ENCODE peak calls at places on chromosomes 12 and 14, in four cellular contexts. One of them, this sample, is unnamed.

GRCh38 chr14:81400202-81400678 is at the start of gene STON2:
- DNase-seq in mammary epithelial cell: peak; percentile 98
- DNase-seq in SK-N-SH: no peak
- DNase-seq in GM23248: peak; percentile 68
- DNase-seq in this sample: no peak

GRCh38 chr12:101361455-101361854 is 46.1 kb downstream of the ARL1 start:
- DNase-seq in mammary epithelial cell: no peak
- DNase-seq in SK-N-SH: no peak
- DNase-seq in GM23248: no peak
- DNase-seq in this sample: no peak

GRCh38 chr14:103510311-103511021 is 12.2 kb downstream of the CKB start:
- DNase-seq in SK-N-SH: no peak
- DNase-seq in GM23248: no peak
- DNase-seq in mammary epithelial cell: no peak
- DNase-seq in this sample: no peak

GRCh38 chr14:55588259-55588699 is 8.3 kb downstream of the KTN1 start:
- DNase-seq in GM23248: peak; percentile 79
- DNase-seq in mammary epithelial cell: peak; percentile 48
- DNase-seq in SK-N-SH: no peak
- DNase-seq in this sample: no peak

GRCh38 chr14:82313889-82314288 is 780.2 kb upstream of the SEL1L start:
- DNase-seq in mammary epithelial cell: no peak
- DNase-seq in GM23248: no peak
- DNase-seq in SK-N-SH: no peak
- DNase-seq in this sample: no peak

GRCh38 chr12:12398026-12398859 is 41.4 kb downstream of the BORCS5 start:
- DNase-seq in GM23248: peak; percentile 98
- DNase-seq in SK-N-SH: no peak
- DNase-seq in mammary epithelial cell: peak; percentile 90
- DNase-seq in this sample: no peak

GRCh38 chr14:97180304-97181200 is 383.4 kb downstream of the VRK1 start:
- DNase-seq in GM23248: peak; percentile 91
- DNase-seq in SK-N-SH: no peak
- DNase-seq in mammary epithelial cell: no peak
- DNase-seq in this sample: peak; percentile 59

GRCh38 chr12:25985296-25985992 is 27.0 kb downstream of the RASSF8 start:
- DNase-seq in mammary epithelial cell: no peak
- DNase-seq in GM23248: no peak
- DNase-seq in SK-N-SH: no peak
- DNase-seq in this sample: no peak

GRCh38 chr12:4214912-4215861 is 58.4 kb upstream of the CCND2 start:
- DNase-seq in GM23248: no peak
- DNase-seq in mammary epithelial cell: no peak
- DNase-seq in SK-N-SH: no peak
- DNase-seq in this sample: peak; percentile 72

GRCh38 chr14:37194698-37195097 is 3.0 kb upstream of the MIPOL1 start:
- DNase-seq in GM23248: no peak
- DNase-seq in mammary epithelial cell: no peak
- DNase-seq in SK-N-SH: no peak
- DNase-seq in this sample: no peak
- H3K4me2 ChIP-seq in GM23248: no peak overlapping the region
- H3K4me2 ChIP-seq in mammary epithelial cell: no peak overlapping the region
- H3K4me2 ChIP-seq in SK-N-SH: no peak overlapping the region
- H3K4me2 ChIP-seq in this sample: no peak overlapping the region

GRCh38 chr12:50563434-50563787 is 58.6 kb downstream of the DIP2B start:
- DNase-seq in GM23248: no peak
- DNase-seq in SK-N-SH: no peak
- DNase-seq in mammary epithelial cell: no peak
- DNase-seq in this sample: no peak

GRCh38 chr12:50564948-50565297 is 60.1 kb downstream of the DIP2B start:
- DNase-seq in GM23248: no peak
- DNase-seq in mammary epithelial cell: no peak
- DNase-seq in SK-N-SH: no peak
- DNase-seq in this sample: no peak

GRCh38 chr12:50566066-50566465 is 61.3 kb downstream of the DIP2B start:
- DNase-seq in SK-N-SH: no peak
- DNase-seq in mammary epithelial cell: no peak
- DNase-seq in GM23248: no peak
- DNase-seq in this sample: no peak

GRCh38 chr12:50564240-50564947 is 59.6 kb downstream of the DIP2B start:
- DNase-seq in GM23248: peak; percentile 35
- DNase-seq in mammary epithelial cell: no peak
- DNase-seq in SK-N-SH: no peak
- DNase-seq in this sample: no peak

GRCh38 chr12:50562485-50563433 is 58.0 kb downstream of the DIP2B start:
- DNase-seq in mammary epithelial cell: no peak
- DNase-seq in SK-N-SH: no peak
- DNase-seq in GM23248: no peak
- DNase-seq in this sample: no peak
- H3K79me2 ChIP-seq in mammary epithelial cell: peaks cover 82% of the 10 kb centered on the region
- H3K79me2 ChIP-seq in SK-N-SH: peaks cover 56% of the 10 kb centered on the region
- H3K79me2 ChIP-seq in GM23248: peaks cover 97% of the 10 kb centered on the region
- H3K79me2 ChIP-seq in this sample: peaks cover 91% of the 10 kb centered on the region

DNA sequence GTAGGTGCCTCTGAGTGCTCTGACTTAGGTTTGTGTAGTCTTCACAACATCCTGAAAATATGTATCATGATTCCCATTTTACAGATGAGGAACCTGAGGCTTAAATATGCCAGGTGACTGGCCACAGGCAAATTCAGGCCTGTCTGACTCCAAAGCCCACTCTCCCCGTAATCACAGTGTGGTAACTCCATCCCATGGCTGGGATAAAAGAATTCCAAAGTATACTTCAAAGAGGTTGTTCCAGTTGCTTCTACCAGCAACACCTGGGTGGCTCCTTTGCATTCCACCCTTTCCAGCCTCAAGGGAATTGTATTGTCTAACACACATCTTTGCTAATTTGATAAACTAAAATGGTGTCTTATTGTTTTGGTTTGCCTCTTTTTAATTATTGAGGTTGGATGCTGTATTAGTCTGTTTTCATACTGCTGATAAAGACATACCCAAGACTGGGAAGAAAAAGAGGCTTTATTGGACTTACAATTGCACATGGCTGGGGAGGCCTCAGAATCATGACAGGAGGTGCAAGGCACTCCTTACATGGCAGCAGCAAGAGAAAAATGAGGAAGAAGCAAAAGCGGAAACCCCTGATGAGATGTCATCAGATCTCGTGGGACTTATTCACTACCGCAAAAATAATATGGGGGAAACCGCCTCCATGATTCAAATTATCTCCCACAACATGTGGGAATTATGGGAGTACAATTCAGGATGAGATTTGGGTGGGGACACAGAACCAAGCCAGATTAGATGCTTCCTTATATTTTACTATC is 9.9 kb upstream of the CHST11 start:
- DNase-seq in mammary epithelial cell: no peak
- DNase-seq in GM23248: no peak
- DNase-seq in SK-N-SH: no peak
- DNase-seq in this sample: peak; percentile 54
- H3K4me2 ChIP-seq in mammary epithelial cell: no peak overlapping the region
- H3K4me2 ChIP-seq in GM23248: no peak overlapping the region
- H3K4me2 ChIP-seq in SK-N-SH: no peak overlapping the region
- H3K4me2 ChIP-seq in this sample: no peak overlapping the region

GRCh38 chr12:2960996-2961616 is 1.9 kb downstream of the TEAD4 start:
- DNase-seq in GM23248: peak; percentile 24
- DNase-seq in mammary epithelial cell: no peak
- DNase-seq in SK-N-SH: no peak
- DNase-seq in this sample: no peak
- H3K79me2 ChIP-seq in GM23248: peaks cover 36% of the 10 kb centered on the region
- H3K79me2 ChIP-seq in mammary epithelial cell: peaks cover 56% of the 10 kb centered on the region
- H3K79me2 ChIP-seq in SK-N-SH: peaks cover 55% of the 10 kb centered on the region
- H3K79me2 ChIP-seq in this sample: no peaks in the 10 kb centered on the region

GRCh38 chr14:87566986-87567385 is 426.0 kb downstream of the GALC start:
- DNase-seq in SK-N-SH: no peak
- DNase-seq in mammary epithelial cell: no peak
- DNase-seq in GM23248: peak; percentile 3
- DNase-seq in this sample: no peak
- H3K4me2 ChIP-seq in SK-N-SH: no peak overlapping the region
- H3K4me2 ChIP-seq in mammary epithelial cell: no peak overlapping the region
- H3K4me2 ChIP-seq in GM23248: no peak overlapping the region
- H3K4me2 ChIP-seq in this sample: no peak overlapping the region

DNA sequence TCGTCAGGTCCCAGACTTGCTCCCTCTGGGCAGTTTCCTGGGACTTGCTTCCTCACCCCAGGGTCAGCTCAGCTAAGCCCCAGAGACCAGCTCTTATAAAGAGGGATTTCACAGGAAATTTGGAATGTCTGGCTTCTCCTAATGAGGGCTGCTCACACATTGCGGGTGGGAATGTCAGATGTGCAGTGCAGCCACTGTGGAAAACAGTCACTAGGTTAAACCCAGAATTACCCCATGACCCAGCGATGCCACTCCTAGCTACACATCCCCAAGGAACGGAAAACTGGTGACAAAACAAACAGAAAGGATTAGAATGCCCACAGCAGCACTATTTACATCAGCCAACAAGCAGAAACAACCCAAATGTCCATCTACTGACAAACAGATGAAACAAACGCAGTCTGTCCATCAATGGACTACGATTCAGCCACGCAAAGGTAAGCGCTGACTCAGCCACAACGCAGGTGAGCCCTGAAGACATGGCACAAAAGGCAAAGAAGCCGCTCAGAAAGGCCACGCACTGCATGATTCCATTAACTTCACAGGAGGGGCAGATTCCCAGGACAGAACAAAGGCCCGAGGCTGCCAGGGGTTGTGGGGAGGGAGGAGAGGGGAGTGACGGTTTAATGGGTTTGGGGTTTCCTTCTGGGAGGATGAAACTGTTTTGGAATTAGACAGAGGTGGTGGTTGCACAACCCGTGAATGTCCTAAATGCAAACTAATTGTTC is 63.0 kb downstream of the NCOR2 start:
- DNase-seq in mammary epithelial cell: no peak
- DNase-seq in GM23248: no peak
- DNase-seq in SK-N-SH: no peak
- DNase-seq in this sample: no peak
- H3K79me2 ChIP-seq in mammary epithelial cell: peaks cover 98% of the 10 kb centered on the region
- H3K79me2 ChIP-seq in GM23248: peaks cover 100% of the 10 kb centered on the region
- H3K79me2 ChIP-seq in SK-N-SH: peaks cover 100% of the 10 kb centered on the region
- H3K79me2 ChIP-seq in this sample: peaks cover 100% of the 10 kb centered on the region